ENCODE peak calls at places on chromosome 18, in six cellular contexts. One of them, this sample, is unnamed. For H3K36me3, the result is how much of the 10 kb centered on the place peaks cover.

GRCh38 chr18:58609536-58609993 is 19.3 kb downstream of the ALPK2 start:
- DNase-seq in heart left ventricle: no peak
- DNase-seq in adipocyte: no peak
- DNase-seq in kidney epithelial cell: no peak
- DNase-seq in spleen: no peak
- DNase-seq in brain microvascular endothelial cell: no peak
- DNase-seq in this sample: no peak

GRCh38 chr18:1048048-1048447 is 143.4 kb downstream of the ADCYAP1 start:
- DNase-seq in heart left ventricle: no peak
- DNase-seq in adipocyte: peak
- DNase-seq in kidney epithelial cell: peak
- DNase-seq in spleen: no peak
- DNase-seq in brain microvascular endothelial cell: no peak
- DNase-seq in this sample: peak

GRCh38 chr18:5015213-5015612 is 181.8 kb downstream of the AKAIN1 start:
- DNase-seq in kidney epithelial cell: no peak
- DNase-seq in brain microvascular endothelial cell: no peak
- DNase-seq in heart left ventricle: no peak
- DNase-seq in adipocyte: no peak
- DNase-seq in spleen: no peak
- DNase-seq in this sample: no peak

GRCh38 chr18:28735731-28736130 is 558.8 kb upstream of the CDH2 start:
- DNase-seq in kidney epithelial cell: no peak
- DNase-seq in adipocyte: peak
- DNase-seq in spleen: no peak
- DNase-seq in heart left ventricle: no peak
- DNase-seq in brain microvascular endothelial cell: peak
- DNase-seq in this sample: peak

GRCh38 chr18:10604178-10604577 is 78.4 kb downstream of the NAPG start:
- DNase-seq in heart left ventricle: no peak
- DNase-seq in spleen: no peak
- DNase-seq in brain microvascular endothelial cell: no peak
- DNase-seq in kidney epithelial cell: no peak
- DNase-seq in adipocyte: no peak
- DNase-seq in this sample: no peak

GRCh38 chr18:57542801-57543427 is 43.6 kb downstream of the FECH start:
- DNase-seq in heart left ventricle: no peak
- DNase-seq in adipocyte: peak
- DNase-seq in spleen: no peak
- DNase-seq in kidney epithelial cell: no peak
- DNase-seq in brain microvascular endothelial cell: peak
- DNase-seq in this sample: peak

GRCh38 chr18:11909597-11910026 is 1.5 kb upstream of the MPPE1 start:
- DNase-seq in spleen: no peak
- DNase-seq in kidney epithelial cell: no peak
- DNase-seq in adipocyte: peak
- DNase-seq in brain microvascular endothelial cell: no peak
- DNase-seq in heart left ventricle: no peak
- DNase-seq in this sample: peak

GRCh38 chr18:2139676-2140075 is 431.6 kb downstream of the METTL4 start:
- DNase-seq in kidney epithelial cell: peak
- DNase-seq in heart left ventricle: no peak
- DNase-seq in spleen: no peak
- DNase-seq in adipocyte: peak
- DNase-seq in brain microvascular endothelial cell: no peak
- DNase-seq in this sample: peak

GRCh38 chr18:35407871-35408481 is 30.8 kb upstream of the ZNF396 start:
- DNase-seq in brain microvascular endothelial cell: peak
- DNase-seq in kidney epithelial cell: peak
- DNase-seq in adipocyte: peak
- DNase-seq in heart left ventricle: no peak
- DNase-seq in spleen: no peak
- DNase-seq in this sample: peak

GRCh38 chr18:35756506-35757117 is 175.1 kb downstream of the GALNT1 start:
- DNase-seq in heart left ventricle: no peak
- DNase-seq in adipocyte: peak
- DNase-seq in spleen: no peak
- DNase-seq in kidney epithelial cell: no peak
- DNase-seq in brain microvascular endothelial cell: peak
- DNase-seq in this sample: peak

GRCh38 chr18:8705941-8706544 is 687 bp downstream of the MTCL1 start:
- DNase-seq in kidney epithelial cell: no peak
- DNase-seq in spleen: peak
- DNase-seq in brain microvascular endothelial cell: no peak
- DNase-seq in heart left ventricle: peak
- DNase-seq in adipocyte: peak
- DNase-seq in this sample: no peak

GRCh38 chr18:69002233-69002632 is 204.4 kb downstream of the CCDC102B start:
- DNase-seq in spleen: no peak
- DNase-seq in adipocyte: no peak
- DNase-seq in brain microvascular endothelial cell: no peak
- DNase-seq in heart left ventricle: no peak
- DNase-seq in kidney epithelial cell: no peak
- DNase-seq in this sample: no peak

GRCh38 chr18:79698668-79699335 is 19.2 kb downstream of the CTDP1 start:
- DNase-seq in heart left ventricle: no peak
- DNase-seq in brain microvascular endothelial cell: peak
- DNase-seq in kidney epithelial cell: no peak
- DNase-seq in adipocyte: no peak
- DNase-seq in spleen: no peak
- DNase-seq in this sample: no peak
- H3K36me3 ChIP-seq in heart left ventricle: half or more
- H3K36me3 ChIP-seq in brain microvascular endothelial cell: under half
- H3K36me3 ChIP-seq in kidney epithelial cell: under half
- H3K36me3 ChIP-seq in adipocyte: half or more
- H3K36me3 ChIP-seq in spleen: half or more
- H3K36me3 ChIP-seq in this sample: under half

DNA sequence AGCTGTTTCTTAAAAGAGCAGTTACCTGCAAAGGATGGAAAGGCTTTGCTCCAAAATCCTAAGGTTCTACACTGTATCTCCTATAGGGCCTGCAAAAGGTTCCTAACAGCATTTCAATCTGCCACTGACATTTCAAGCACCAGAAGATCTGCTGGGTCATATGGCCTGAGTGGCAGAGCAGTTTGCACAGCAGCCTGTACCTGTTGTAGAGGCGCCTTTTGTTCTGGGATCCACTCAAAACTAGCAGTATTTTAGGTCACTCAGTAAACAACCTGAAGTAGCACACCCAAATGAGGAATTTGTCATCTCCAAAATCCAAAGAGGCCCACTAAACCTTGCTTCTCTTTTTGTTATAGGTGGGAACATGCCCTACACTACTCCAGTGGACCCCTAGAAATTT is 6.2 kb downstream of the FAM210A start:
- DNase-seq in heart left ventricle: no peak
- DNase-seq in brain microvascular endothelial cell: no peak
- DNase-seq in kidney epithelial cell: no peak
- DNase-seq in spleen: no peak
- DNase-seq in adipocyte: no peak
- DNase-seq in this sample: no peak
- H3K36me3 ChIP-seq in heart left ventricle: under half
- H3K36me3 ChIP-seq in brain microvascular endothelial cell: under half
- H3K36me3 ChIP-seq in kidney epithelial cell: under half
- H3K36me3 ChIP-seq in spleen: under half
- H3K36me3 ChIP-seq in adipocyte: under half
- H3K36me3 ChIP-seq in this sample: under half

DNA sequence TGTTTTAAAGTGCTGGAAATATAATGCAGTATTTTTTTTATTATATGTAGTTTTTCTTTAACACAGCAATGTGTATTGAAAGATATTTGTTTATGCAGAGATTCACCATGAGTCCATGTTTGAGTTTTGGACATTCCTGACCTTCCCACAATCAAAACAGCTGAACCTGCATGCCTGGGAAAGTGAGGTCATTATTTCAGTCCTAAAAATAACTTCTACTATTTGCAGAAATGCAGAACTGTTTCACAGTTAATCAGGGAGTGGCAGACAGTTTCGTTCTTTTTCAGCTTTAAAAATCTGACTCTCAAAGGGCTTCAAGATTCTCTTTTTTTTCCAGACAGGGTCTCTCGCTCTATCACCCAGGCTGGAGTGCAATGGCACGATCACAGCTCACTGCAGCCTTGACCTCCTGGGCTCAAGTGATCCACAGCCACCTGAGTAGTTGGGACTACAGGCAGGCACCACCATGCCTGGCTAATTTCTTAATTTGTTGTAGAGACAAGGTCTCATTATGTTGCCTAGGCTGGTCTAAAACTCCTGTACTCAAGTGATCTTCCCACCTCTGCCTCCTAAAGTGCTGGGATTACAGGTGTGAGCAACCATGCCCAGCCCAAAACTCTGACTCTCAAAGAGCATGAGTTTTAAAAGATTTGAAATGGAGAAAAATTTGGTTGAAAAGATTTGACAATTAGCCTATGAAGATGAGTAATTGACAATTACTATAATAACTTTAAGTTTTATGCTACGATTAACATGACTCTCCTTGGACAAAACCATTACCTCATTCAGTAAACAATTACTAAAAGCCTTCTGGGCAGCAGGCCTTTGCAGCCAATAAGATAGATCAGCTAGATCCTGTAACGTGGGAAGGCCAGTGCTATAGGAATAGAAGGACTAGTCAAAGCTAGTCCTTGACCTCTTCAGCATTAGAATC is 5.0 kb upstream of the MYL12B start:
- DNase-seq in brain microvascular endothelial cell: peak
- DNase-seq in spleen: no peak
- DNase-seq in adipocyte: peak
- DNase-seq in kidney epithelial cell: no peak
- DNase-seq in heart left ventricle: no peak
- DNase-seq in this sample: peak
- H3K36me3 ChIP-seq in brain microvascular endothelial cell: half or more
- H3K36me3 ChIP-seq in spleen: half or more
- H3K36me3 ChIP-seq in adipocyte: half or more
- H3K36me3 ChIP-seq in kidney epithelial cell: under half
- H3K36me3 ChIP-seq in heart left ventricle: half or more
- H3K36me3 ChIP-seq in this sample: under half

GRCh38 chr18:70110678-70111077 is 94.8 kb downstream of the RTTN start:
- DNase-seq in heart left ventricle: no peak
- DNase-seq in spleen: no peak
- DNase-seq in kidney epithelial cell: no peak
- DNase-seq in brain microvascular endothelial cell: no peak
- DNase-seq in adipocyte: no peak
- DNase-seq in this sample: no peak

GRCh38 chr18:70107037-70107436 is 98.5 kb downstream of the RTTN start:
- DNase-seq in brain microvascular endothelial cell: no peak
- DNase-seq in spleen: no peak
- DNase-seq in adipocyte: no peak
- DNase-seq in kidney epithelial cell: no peak
- DNase-seq in heart left ventricle: no peak
- DNase-seq in this sample: no peak
- H3K36me3 ChIP-seq in brain microvascular endothelial cell: under half
- H3K36me3 ChIP-seq in spleen: half or more
- H3K36me3 ChIP-seq in adipocyte: under half
- H3K36me3 ChIP-seq in kidney epithelial cell: under half
- H3K36me3 ChIP-seq in heart left ventricle: half or more
- H3K36me3 ChIP-seq in this sample: under half

GRCh38 chr18:76957384-76958355 is 135.3 kb downstream of the ZNF236 start:
- DNase-seq in brain microvascular endothelial cell: no peak
- DNase-seq in spleen: no peak
- DNase-seq in kidney epithelial cell: no peak
- DNase-seq in heart left ventricle: no peak
- DNase-seq in adipocyte: no peak
- DNase-seq in this sample: no peak

GRCh38 chr18:76956648-76957047 is 134.3 kb downstream of the ZNF236 start:
- DNase-seq in brain microvascular endothelial cell: no peak
- DNase-seq in kidney epithelial cell: no peak
- DNase-seq in adipocyte: no peak
- DNase-seq in spleen: no peak
- DNase-seq in heart left ventricle: no peak
- DNase-seq in this sample: no peak

GRCh38 chr18:76953186-76953982 is 131.0 kb downstream of the ZNF236 start:
- DNase-seq in kidney epithelial cell: no peak
- DNase-seq in spleen: no peak
- DNase-seq in heart left ventricle: peak
- DNase-seq in adipocyte: no peak
- DNase-seq in brain microvascular endothelial cell: no peak
- DNase-seq in this sample: peak

GRCh38 chr18:76952747-76953146 is 130.4 kb downstream of the ZNF236 start:
- DNase-seq in kidney epithelial cell: no peak
- DNase-seq in spleen: no peak
- DNase-seq in brain microvascular endothelial cell: no peak
- DNase-seq in adipocyte: no peak
- DNase-seq in heart left ventricle: no peak
- DNase-seq in this sample: no peak

DNA sequence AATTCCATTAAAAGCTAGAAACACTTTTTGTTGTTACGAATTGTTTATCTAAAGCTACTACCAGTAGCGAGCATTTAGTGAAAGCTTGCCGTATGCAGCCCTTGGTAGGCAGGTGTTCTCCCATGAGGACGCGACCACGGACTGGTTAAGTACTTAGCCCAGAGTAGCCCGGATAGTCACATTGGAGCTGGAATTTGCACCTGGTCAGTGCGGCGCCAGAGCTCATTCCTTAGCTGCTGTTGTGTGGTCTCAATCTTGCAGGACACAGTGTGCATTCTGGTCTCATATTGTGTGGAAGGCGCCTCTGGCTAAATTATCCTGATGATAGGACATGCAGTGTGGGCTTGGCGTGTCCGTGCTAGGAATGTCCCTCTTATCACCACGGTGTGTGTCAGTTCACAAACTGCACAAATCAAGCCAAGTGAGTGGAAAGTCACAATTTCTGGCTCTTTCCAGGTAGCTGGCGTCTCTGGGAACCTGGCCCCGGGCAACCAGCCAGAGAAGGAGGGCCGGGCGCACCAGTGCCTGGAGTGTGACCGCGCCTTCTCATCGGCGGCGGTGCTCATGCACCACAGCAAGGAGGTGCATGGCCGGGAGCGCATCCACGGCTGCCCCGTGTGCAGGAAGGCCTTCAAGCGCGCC is 133.3 kb downstream of the ZNF236 start:
- DNase-seq in heart left ventricle: no peak
- DNase-seq in spleen: no peak
- DNase-seq in adipocyte: no peak
- DNase-seq in brain microvascular endothelial cell: no peak
- DNase-seq in kidney epithelial cell: no peak
- DNase-seq in this sample: no peak
- H3K36me3 ChIP-seq in heart left ventricle: under half
- H3K36me3 ChIP-seq in spleen: half or more
- H3K36me3 ChIP-seq in adipocyte: half or more
- H3K36me3 ChIP-seq in brain microvascular endothelial cell: under half
- H3K36me3 ChIP-seq in kidney epithelial cell: under half
- H3K36me3 ChIP-seq in this sample: under half

DNA sequence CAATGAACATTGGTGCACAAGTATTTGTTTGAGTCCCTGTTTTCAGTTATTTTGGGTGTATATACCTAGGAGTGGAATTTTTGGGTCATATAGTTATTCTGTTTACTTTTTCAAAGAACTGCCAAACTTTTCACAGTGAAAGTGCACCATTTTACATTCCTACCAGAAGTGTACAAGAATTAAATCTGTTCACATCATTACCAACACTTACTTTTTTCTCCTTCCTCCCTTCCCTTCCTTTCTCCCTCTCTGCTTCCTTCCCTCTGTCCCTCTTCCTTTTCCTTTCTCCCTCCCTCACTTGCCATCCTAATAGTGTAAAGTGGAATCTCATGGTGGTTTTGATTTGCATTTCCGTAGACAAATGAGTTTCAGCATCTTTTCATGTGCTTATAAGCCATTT is 11.9 kb downstream of the ADNP2 start:
- DNase-seq in spleen: no peak
- DNase-seq in heart left ventricle: no peak
- DNase-seq in adipocyte: no peak
- DNase-seq in brain microvascular endothelial cell: no peak
- DNase-seq in kidney epithelial cell: no peak
- DNase-seq in this sample: no peak
- H3K36me3 ChIP-seq in spleen: under half
- H3K36me3 ChIP-seq in heart left ventricle: under half
- H3K36me3 ChIP-seq in adipocyte: under half
- H3K36me3 ChIP-seq in brain microvascular endothelial cell: under half
- H3K36me3 ChIP-seq in kidney epithelial cell: under half
- H3K36me3 ChIP-seq in this sample: under half

This sample was measured in bronchial epithelial cell.